ENCODE peak calls at places on chromosomes 12 and 14, in seven cellular contexts. S, C, K, J, A, L and R are unnamed samples.

GRCh38 chr12:79687711-79688270 is 3.0 kb downstream of the PAWR start:
- DNase-seq in C (no peak), J (no peak), K (no peak), S (no peak), A (no peak), L (no peak), R (peak; percentile 11)

GRCh38 chr12:5614206-5614605 is 182.3 kb downstream of the NTF3 start:
- DNase-seq in J (no peak), C (no peak), L (no peak), K (no peak), A (no peak), S (no peak), R (no peak)

GRCh38 chr14:97442363-97442762 is 645.2 kb downstream of the VRK1 start:
- DNase-seq in C (no peak), A (no peak), S (no peak), J (no peak), L (no peak), K (no peak), R (no peak)

GRCh38 chr14:52913271-52913670 is 37.6 kb downstream of the FERMT2 start:
- DNase-seq in L (no peak), J (no peak), K (peak; percentile 65), A (no peak), C (no peak), S (no peak), R (peak; percentile 79)

GRCh38 chr12:132429122-132429931 is 60.6 kb upstream of the FBRSL1 start:
- DNase-seq in A (no peak), L (peak; percentile 76), C (no peak), K (no peak), J (no peak), S (no peak), R (peak; percentile 42)

GRCh38 chr14:100172811-100173210 is 13.4 kb upstream of the DEGS2 start:
- DNase-seq in K (no peak), J (no peak), A (no peak), S (no peak), C (no peak), L (no peak), R (no peak)

GRCh38 chr12:45273717-45274271 is 57.9 kb downstream of the ANO6 start:
- DNase-seq in L (no peak), K (peak; percentile 98), J (peak; percentile 61), S (no peak), A (no peak), C (peak; percentile 81), R (peak; percentile 40)

GRCh38 chr12:104197264-104197663 is 18.3 kb upstream of the TXNRD1 start:
- DNase-seq in J (no peak), A (no peak), S (no peak), C (no peak), L (no peak), K (no peak), R (no peak)

GRCh38 chr12:115710104-115710564 is 567.4 kb downstream of the MED13L start:
- DNase-seq in S (peak; percentile 21), J (peak; percentile 35), K (peak; percentile 20), C (peak; percentile 18), L (no peak), A (no peak), R (peak; percentile 67)

GRCh38 chr14:76917158-76917596 is 91.0 kb downstream of the LRRC74A start:
- DNase-seq in J (peak; percentile 61), L (peak; percentile 96), C (no peak), K (peak; percentile 82), S (no peak), A (peak; percentile 76), R (peak; percentile 71)

GRCh38 chr12:108801736-108802665 is 55.4 kb downstream of the SSH1 start:
- DNase-seq in C (no peak), K (peak; percentile 86), S (no peak), J (peak; percentile 60), L (peak; percentile 93), A (peak; percentile 89), R (peak; percentile 80)

GRCh38 chr12:4214912-4215861 is 58.4 kb upstream of the CCND2 start:
- DNase-seq in L (no peak), S (peak; percentile 23), C (no peak), A (peak; percentile 78), J (peak; percentile 62), K (no peak), R (peak; percentile 56)

DNA sequence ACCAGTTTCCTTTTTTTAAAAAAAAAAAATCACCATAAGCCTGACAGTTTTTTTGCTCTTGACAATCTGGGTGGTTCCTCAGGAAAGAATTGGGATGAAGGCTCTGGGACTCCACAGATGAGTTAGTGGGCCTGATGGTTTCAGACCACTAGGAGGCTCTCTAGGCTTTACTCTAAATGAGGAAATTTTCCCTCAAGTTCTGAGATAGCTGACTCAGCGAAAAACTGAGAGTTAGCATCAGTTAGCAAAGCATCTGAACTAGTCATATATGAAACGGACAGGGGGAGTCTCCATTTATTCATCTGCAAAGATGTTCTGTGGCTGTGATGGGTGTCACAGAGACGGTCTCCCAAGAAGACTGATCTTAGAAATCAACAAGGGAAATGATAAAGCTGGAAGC is 314.3 kb upstream of the OR4E1 start:
- DNase-seq in C (no peak), A (no peak), L (peak; percentile 92), S (no peak), J (no peak), K (peak; percentile 47), R (peak; percentile 46)
- TF ChIP-seq CTCF in C (peak; percentile 58), A (peak; percentile 8), L (peak; percentile 78), S (no peak), J (peak; percentile 4), K (peak; percentile 75), R (peak; percentile 74)

DNA sequence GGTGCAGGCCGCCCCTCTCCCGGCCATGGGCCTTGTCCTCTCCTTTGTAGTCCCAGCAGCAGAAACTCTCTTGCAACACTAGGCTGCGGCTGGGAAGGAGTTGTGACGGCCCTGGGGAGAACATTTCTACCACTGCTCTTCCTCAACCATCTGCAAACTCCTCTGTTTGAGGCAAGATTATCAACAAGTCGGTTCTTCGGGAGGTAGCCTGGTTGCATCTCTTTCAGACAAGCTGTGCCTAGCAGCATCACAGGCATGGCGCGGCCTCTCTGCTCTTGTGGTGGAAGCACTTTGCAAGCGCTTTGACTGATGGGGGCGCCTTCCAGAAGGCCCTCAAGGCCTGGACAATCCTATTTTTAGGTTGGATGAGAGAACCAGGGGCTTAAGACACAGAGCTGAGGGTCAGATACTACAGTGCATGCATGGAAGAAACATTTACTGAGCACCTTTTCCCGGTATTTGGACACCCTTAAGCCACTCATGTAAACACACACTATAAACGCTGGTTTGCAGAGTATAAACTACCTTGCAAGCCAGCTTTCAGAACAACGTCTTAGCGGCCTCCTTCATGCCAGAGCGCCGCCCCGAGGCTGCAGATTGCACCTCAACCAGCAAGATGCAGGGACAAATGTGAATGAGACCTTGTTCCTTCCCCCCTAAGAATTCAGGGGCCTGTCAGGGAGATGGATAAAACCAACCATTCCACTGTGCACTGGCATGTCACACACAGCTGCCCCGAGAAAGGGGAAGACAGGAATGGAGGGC is 1.3 kb upstream of the PRIMA1 start:
- DNase-seq in A (peak; percentile 76), S (no peak), J (no peak), K (no peak), C (no peak), L (peak; percentile 42), R (no peak)
- H3K27me3 ChIP-seq in A (no peaks in the 10 kb centered on the region), S (no peaks in the 10 kb centered on the region), J (peaks cover 23% of the 10 kb centered on the region), K (peaks cover 28% of the 10 kb centered on the region), C (peaks cover 18% of the 10 kb centered on the region), L (peaks cover 33% of the 10 kb centered on the region), R (peaks cover 12% of the 10 kb centered on the region)

DNA sequence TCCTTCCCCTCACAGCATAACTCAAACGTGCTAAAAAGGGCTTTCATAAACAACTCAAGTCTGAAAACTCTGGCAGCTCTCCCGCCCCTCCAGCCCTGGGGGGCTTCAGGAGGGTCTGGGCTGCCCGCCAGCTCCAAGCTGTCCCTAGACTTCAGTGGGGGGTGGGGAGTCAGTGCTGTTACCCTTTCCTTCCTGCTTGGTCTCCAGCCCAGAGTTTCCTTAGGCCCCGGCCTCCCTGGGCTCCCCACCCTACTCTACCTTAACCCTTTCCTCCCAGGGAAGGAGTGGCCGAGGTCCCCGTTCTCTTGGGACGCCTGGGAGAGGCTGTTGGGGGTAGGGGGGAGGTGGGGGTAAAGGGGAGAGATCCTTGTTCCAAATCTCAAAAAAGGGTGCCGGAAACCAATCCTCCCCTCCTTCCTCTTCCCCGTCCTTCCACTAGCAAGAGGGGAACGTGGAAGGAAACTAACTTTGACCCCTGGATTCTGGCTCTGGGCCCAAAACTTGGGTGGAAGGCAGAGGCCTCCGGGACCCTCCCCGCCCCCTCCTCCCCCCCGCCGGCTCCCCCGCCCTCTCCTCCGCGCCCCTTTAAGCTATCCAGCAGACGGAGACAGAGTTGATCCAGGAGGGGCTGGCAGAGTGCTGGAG is 383 bp upstream of the NYNRIN start:
- DNase-seq in S (no peak), K (no peak), L (peak; percentile 85), C (no peak), J (no peak), A (peak; percentile 71), R (peak; percentile 52)
- H3K4me3 ChIP-seq in S (peak overlapping the region; percentile 60), K (peak overlapping the region; percentile 65), L (peak overlapping the region; percentile 86), C (peak overlapping the region; percentile 66), J (peak overlapping the region; percentile 88), A (peak overlapping the region; percentile 73), R (peak overlapping the region; percentile 61)

GRCh38 chr14:85528882-85529585 is 910 bp upstream of the FLRT2 start:
- DNase-seq in J (peak; percentile 17), C (no peak), K (peak; percentile 73), L (peak; percentile 25), S (no peak), A (no peak), R (no peak)
- TF ChIP-seq CTCF in J (peak; percentile 1), C (no peak), K (no peak), L (no peak), S (no peak), A (no peak), R (no peak)

DNA sequence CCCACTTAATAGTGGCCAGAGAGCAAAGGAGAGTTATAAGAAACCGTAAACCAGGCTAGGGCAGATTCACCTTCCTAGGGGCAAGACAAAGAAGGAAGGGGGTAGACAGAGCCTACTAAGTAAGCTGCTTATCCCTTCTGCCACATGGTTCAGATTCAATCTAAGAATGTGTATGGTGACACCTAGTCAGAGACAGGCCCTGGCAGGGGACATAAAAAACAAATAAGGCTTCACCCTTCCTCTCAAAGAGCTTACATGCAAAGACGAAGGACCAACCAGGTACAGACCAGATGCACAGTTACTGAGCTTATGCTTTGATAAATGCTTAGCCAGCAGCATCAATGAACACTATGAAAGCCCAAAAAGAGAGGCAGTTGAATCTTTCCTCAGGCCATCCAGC is 4.4 kb downstream of the CYP27B1 start:
- DNase-seq in K (no peak), S (no peak), C (no peak), A (no peak), J (no peak), L (no peak), R (no peak)
- H3K27me3 ChIP-seq in K (peaks cover 27% of the 10 kb centered on the region), S (no peaks in the 10 kb centered on the region), C (peaks cover 40% of the 10 kb centered on the region), A (peaks cover 36% of the 10 kb centered on the region), J (no peaks in the 10 kb centered on the region), L (peaks cover 94% of the 10 kb centered on the region), R (peaks cover 69% of the 10 kb centered on the region)